ENCODE peak calls at places on chromosome 6, in seven cellular contexts. H is HepG2, X is choroid plexus epithelial cell, K is hepatocyte, T is PC-3, Z is stomach, E is pancreas. R is an unnamed sample.

GRCh38 chr6:110340566-110340965 is 17.6 kb downstream of the METTL24 start:
- DNase-seq in E (no peak), Z (no peak), H (no peak), T (no peak), K (no peak), X (no peak), R (no peak)

GRCh38 chr6:161429921-161430490 is 156.1 kb upstream of the AGPAT4 start:
- DNase-seq in Z (no peak), H (no peak), T (peak; percentile 36), K (no peak), E (no peak), X (peak; percentile 56), R (no peak)

GRCh38 chr6:22411408-22412105 is 114.7 kb upstream of the PRL start:
- DNase-seq in Z (no peak), H (no peak), K (no peak), T (no peak), X (peak; percentile 70), E (no peak), R (no peak)

GRCh38 chr6:19312291-19312978 is 524.7 kb upstream of the ID4 start:
- DNase-seq in K (no peak), E (no peak), X (no peak), H (no peak), T (no peak), Z (no peak), R (no peak)

GRCh38 chr6:43883698-43884659 is 114.0 kb downstream of the VEGFA start:
- DNase-seq in K (no peak), H (no peak), Z (peak; percentile 49), E (peak; percentile 51), X (no peak), T (no peak), R (peak; percentile 71)

GRCh38 chr6:16045238-16045637 is 83.6 kb upstream of the MYLIP start:
- DNase-seq in K (no peak), T (no peak), E (no peak), Z (no peak), X (peak; percentile 23), H (no peak), R (no peak)

GRCh38 chr6:30397697-30398096 is 52.7 kb downstream of the RPP21 start:
- DNase-seq in K (no peak), T (no peak), Z (no peak), X (no peak), E (no peak), H (no peak), R (no peak)

GRCh38 chr6:99588618-99589289 is 17.9 kb upstream of the PRDM13 start:
- DNase-seq in T (peak; percentile 67), E (peak; percentile 81), K (peak; percentile 83), H (peak; percentile 59), Z (peak; percentile 81), X (peak; percentile 51), R (peak; percentile 77)

DNA sequence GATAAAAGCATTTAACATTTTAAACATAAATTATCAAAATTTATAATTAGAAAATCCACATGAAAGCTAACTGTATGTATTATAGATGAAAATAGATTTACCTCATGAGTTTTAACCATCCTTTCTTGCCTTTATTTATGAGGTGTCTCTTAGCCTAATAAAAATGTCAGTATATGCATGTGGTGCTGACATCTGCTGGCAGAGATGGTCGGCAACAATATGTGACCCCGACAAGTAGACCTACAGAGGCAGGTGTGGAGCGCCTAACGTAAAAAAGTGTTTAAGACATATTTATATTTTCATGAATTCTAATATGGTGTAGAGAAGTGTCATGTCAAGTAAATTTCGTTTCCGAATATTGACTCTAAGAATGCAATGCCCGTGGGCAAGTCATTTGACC is 149.0 kb upstream of the FUT9 start:
- DNase-seq in E (peak; percentile 19), K (peak; percentile 32), X (peak; percentile 7), Z (peak; percentile 41), T (peak; percentile 12), H (peak; percentile 41), R (no peak)
- TF ChIP-seq CTCF in E (no peak), K (peak; percentile 57), X (peak; percentile 29), Z (no peak), T (peak; percentile 55), H (peak; percentile 79), R (peak; percentile 18)

GRCh38 chr6:106087548-106088325 is 1.6 kb downstream of the PRDM1 start:
- DNase-seq in Z (no peak), T (peak; percentile 53), K (no peak), X (peak; percentile 76), E (no peak), H (no peak), R (no peak)

GRCh38 chr6:106084106-106084963 is 1.8 kb upstream of the PRDM1 start:
- DNase-seq in T (peak; percentile 54), Z (no peak), X (peak; percentile 88), E (no peak), H (peak; percentile 7), K (peak; percentile 72), R (peak; percentile 75)

GRCh38 chr6:106084973-106085686 is 1.0 kb upstream of the PRDM1 start:
- DNase-seq in Z (no peak), T (peak; percentile 40), X (peak; percentile 58), K (no peak), E (no peak), H (no peak), R (no peak)

GRCh38 chr6:106085687-106085983 is 501 bp upstream of the PRDM1 start:
- DNase-seq in T (no peak), Z (no peak), H (no peak), K (no peak), X (no peak), E (no peak), R (no peak)

GRCh38 chr6:106085984-106086832 is at the start of gene PRDM1:
- DNase-seq in T (peak; percentile 87), X (peak; percentile 61), H (no peak), K (peak; percentile 91), E (peak; percentile 86), Z (peak; percentile 92), R (peak; percentile 81)
- TF ChIP-seq CTCF in T (peak; percentile 28), X (no peak), H (peak; percentile 22), K (peak; percentile 32), E (no peak), Z (no peak), R (peak; percentile 14)

GRCh38 chr6:31478186-31478950 is 19.6 kb upstream of the MICB start:
- DNase-seq in H (no peak), T (no peak), X (no peak), E (no peak), Z (no peak), K (no peak), R (no peak)

GRCh38 chr6:31473780-31474725 is 23.9 kb upstream of the MICB start:
- DNase-seq in T (peak; percentile 85), K (no peak), E (no peak), Z (no peak), X (peak; percentile 69), H (no peak), R (no peak)

GRCh38 chr6:31474871-31475286 is 23.1 kb upstream of the MICB start:
- DNase-seq in T (no peak), X (no peak), H (no peak), E (no peak), K (no peak), Z (no peak), R (no peak)

GRCh38 chr6:31477521-31477920 is 20.4 kb upstream of the MICB start:
- DNase-seq in T (no peak), K (no peak), X (no peak), H (no peak), E (no peak), Z (no peak), R (no peak)

GRCh38 chr6:31476515-31477139 is 21.3 kb upstream of the MICB start:
- DNase-seq in K (no peak), H (no peak), E (no peak), Z (no peak), T (no peak), X (no peak), R (no peak)
- TF ChIP-seq CTCF in K (no peak), H (no peak), E (no peak), Z (no peak), T (peak; percentile 15), X (peak; percentile 22), R (no peak)

DNA sequence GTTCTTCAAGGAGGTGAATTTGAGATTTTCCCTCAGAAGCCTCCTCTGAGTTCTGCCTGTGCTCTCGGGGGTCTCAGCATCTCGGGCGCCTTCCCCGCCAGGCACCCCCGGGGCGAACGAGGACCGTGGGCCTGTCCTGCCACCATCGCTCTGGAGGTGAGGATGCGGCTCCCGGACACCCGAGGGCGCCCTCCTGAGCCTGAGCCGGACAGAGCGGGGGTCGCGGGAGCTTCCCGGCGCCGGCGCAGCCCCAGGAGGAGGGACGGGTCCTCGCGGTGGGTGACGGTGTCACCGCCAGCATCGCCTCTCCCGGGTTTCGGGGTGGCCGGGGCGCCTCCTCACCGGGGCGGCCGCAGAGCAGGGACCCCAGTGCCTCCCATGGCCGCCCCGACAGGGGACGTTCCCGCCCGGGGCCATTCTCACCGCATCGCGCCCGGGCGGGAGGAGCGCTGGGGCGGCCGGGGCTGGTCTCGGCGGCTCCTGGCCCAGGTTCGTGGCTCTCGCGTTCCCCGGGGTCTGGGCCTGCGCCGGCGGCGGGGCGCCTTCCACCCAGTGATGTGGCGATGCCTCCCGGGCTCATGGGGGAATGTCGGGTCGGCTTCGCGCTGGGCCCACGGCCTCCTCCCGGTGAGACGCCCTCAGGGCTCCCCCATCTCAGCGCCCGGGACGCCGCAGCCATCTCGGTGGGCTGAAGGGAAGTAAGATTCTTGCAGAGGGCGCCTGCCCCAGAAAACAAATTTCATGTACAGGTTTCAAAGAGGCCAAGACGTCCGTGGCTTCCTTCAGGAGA is 210.5 kb downstream of the ERMARD start:
- DNase-seq in K (peak; percentile 71), X (peak; percentile 5), H (no peak), Z (peak; percentile 24), T (no peak), E (peak; percentile 16), R (no peak)
- TF ChIP-seq CTCF in K (peak; percentile 63), X (peak; percentile 41), H (peak; percentile 28), Z (peak; percentile 45), T (no peak), E (no peak), R (peak; percentile 24)

DNA sequence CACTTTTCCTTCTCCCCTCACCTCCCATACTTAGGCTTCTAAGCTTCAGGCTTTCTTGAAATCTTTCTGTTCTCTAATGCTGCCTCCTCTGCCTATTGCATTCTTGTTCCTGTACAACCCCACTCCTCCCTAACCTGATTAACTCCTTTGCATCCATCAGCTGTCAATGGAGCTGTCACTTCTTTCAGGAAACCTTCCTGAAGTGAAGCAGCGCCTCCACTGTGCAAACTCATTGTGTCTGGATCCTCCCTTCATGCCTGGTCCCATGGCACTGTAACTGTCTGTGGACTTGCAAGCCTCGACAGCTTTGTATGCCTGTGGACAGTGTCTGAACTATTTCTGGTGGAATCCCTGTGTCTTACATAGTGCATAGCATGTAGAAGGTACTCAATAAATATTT is 185.0 kb downstream of the HS3ST5 start:
- DNase-seq in H (no peak), K (no peak), Z (no peak), X (no peak), E (no peak), T (no peak), R (no peak)
- TF ChIP-seq CTCF in H (no peak), K (no peak), Z (no peak), X (no peak), E (no peak), T (no peak), R (no peak)

GRCh38 chr6:49915035-49915434 is 48.7 kb upstream of the CRISP1 start:
- DNase-seq in K (peak; percentile 13), E (no peak), T (no peak), X (no peak), H (no peak), Z (no peak), R (no peak)
- TF ChIP-seq CTCF in K (no peak), E (no peak), T (no peak), X (no peak), H (no peak), Z (no peak), R (no peak)

R was measured in GM13976.